ENCODE peak calls at places on chromosomes 13 and 19, in four cellular contexts. K is GM06990, R is WTC11, M is Peyer's patch. I is an unnamed sample.

GRCh38 chr13:106997219-106997618 is 429.3 kb upstream of the ARGLU1 start:
- DNase-seq in R (no peak), K (no peak), M (no peak), I (no peak)

GRCh38 chr19:44625531-44626066 is 12.2 kb downstream of the IGSF23 start:
- DNase-seq in R (no peak), K (no peak), M (no peak), I (no peak)

GRCh38 chr19:1819976-1820255 is 7.8 kb upstream of the ATP8B3 start:
- DNase-seq in R (no peak), M (no peak), K (peak), I (no peak)

GRCh38 chr19:16454519-16454918 is 17.3 kb downstream of the EPS15L1 start:
- DNase-seq in M (no peak), R (no peak), K (no peak), I (no peak)

GRCh38 chr19:48168689-48169088 is 1.5 kb downstream of the LIG1 start:
- DNase-seq in M (no peak), R (no peak), K (no peak), I (no peak)

GRCh38 chr19:30593975-30594925 is 222.1 kb downstream of the ZNF536 start:
- DNase-seq in R (no peak), K (no peak), M (no peak), I (no peak)

GRCh38 chr13:99395436-99395835 is 88.2 kb upstream of the GPR183 start:
- DNase-seq in K (no peak), M (no peak), R (no peak), I (no peak)

GRCh38 chr19:16778796-16779411 is 50.3 kb upstream of the SIN3B start:
- DNase-seq in R (peak), M (no peak), K (no peak), I (peak)

GRCh38 chr19:46378268-46378667 is 31.4 kb downstream of the PPP5C start:
- DNase-seq in K (no peak), M (no peak), R (no peak), I (no peak)

GRCh38 chr19:57888494-57889231 is at the start of gene ZNF814:
- DNase-seq in M (peak), R (peak), K (peak), I (peak)

GRCh38 chr19:2080336-2080988 is 15.7 kb downstream of the MOB3A start:
- DNase-seq in M (no peak), K (no peak), R (no peak), I (no peak)

GRCh38 chr19:35879770-35880317 is 11.5 kb downstream of the APLP1 start:
- DNase-seq in M (peak), K (peak), R (peak), I (peak)

GRCh38 chr13:40146586-40147240 is 491.3 kb downstream of the COG6 start:
- DNase-seq in R (no peak), M (no peak), K (no peak), I (no peak)

GRCh38 chr13:77979721-77980377 is 61.2 kb upstream of the EDNRB start:
- DNase-seq in K (no peak), R (no peak), M (no peak), I (no peak)

GRCh38 chr13:49071341-49071937 is 95.7 kb downstream of the FNDC3A start:
- DNase-seq in M (no peak), K (no peak), R (no peak), I (no peak)

GRCh38 chr13:97174638-97175037 is 47.5 kb upstream of the MBNL2 start:
- DNase-seq in M (no peak), K (no peak), R (no peak), I (no peak)

GRCh38 chr19:53596056-53596455 is 35.7 kb upstream of the DPRX start:
- DNase-seq in M (no peak), K (no peak), R (peak), I (no peak)

GRCh38 chr19:1752757-1753728 is at the start of gene ONECUT3:
- DNase-seq in R (no peak), M (no peak), K (no peak), I (no peak)

GRCh38 chr13:36858285-36858684 is 39.3 kb downstream of the RFXAP start:
- DNase-seq in M (no peak), K (no peak), R (no peak), I (peak)
- TF ChIP-seq CTCF in M (peak), K (peak), R (peak), I (peak)

GRCh38 chr13:26719356-26719945 is 41.1 kb downstream of the GPR12 start:
- DNase-seq in R (no peak), K (no peak), M (no peak), I (no peak)
- TF ChIP-seq CTCF in R (no peak), K (no peak), M (no peak), I (no peak)

GRCh38 chr13:79722885-79723445 is 242.0 kb downstream of the NDFIP2 start:
- DNase-seq in M (no peak), K (no peak), R (no peak), I (no peak)
- TF ChIP-seq CTCF in M (no peak), K (no peak), R (no peak), I (no peak)

GRCh38 chr19:33194527-33194883 is 375 bp downstream of the LRP3 start:
- DNase-seq in K (no peak), R (peak), M (no peak), I (no peak)

GRCh38 chr19:33193269-33193863 is 764 bp upstream of the LRP3 start:
- DNase-seq in M (peak), R (no peak), K (no peak), I (no peak)

GRCh38 chr19:33191501-33191900 is 2.6 kb upstream of the LRP3 start:
- DNase-seq in M (peak), R (no peak), K (no peak), I (peak)

GRCh38 chr19:33193864-33194362 is at the start of gene LRP3:
- DNase-seq in M (peak), K (no peak), R (peak), I (no peak)

DNA sequence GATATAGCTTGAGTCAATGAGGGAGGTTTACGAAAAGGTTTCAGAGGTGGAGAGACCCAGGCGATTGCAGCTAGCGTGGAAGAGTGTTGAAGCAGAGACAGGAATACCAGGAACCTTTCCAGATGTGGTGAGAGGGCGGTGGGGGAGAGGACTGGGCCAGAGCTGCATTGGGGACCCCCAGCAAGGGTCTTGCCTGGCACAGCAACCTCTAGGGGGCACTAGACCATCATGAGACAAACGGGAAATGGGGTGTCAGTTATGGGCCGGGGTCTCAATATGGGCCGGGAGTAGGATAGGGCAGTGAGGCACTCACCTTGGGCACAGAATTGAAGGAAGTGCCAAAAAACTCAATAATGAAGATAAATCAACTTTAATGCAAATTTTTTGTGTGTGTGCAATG is 2.1 kb upstream of the LRP3 start:
- DNase-seq in R (peak), M (peak), K (no peak), I (peak)
- TF ChIP-seq CTCF in R (no peak), M (no peak), K (peak), I (no peak)

GRCh38 chr13:27425918-27426630 is 1.7 kb downstream of the GTF3A start:
- DNase-seq in K (peak), R (peak), M (peak), I (peak)
- TF ChIP-seq CTCF in K (peak), R (no peak), M (peak), I (peak)

GRCh38 chr13:46614582-46614981 is 61.6 kb downstream of the LRCH1 start:
- DNase-seq in K (no peak), M (no peak), R (no peak), I (no peak)
- TF ChIP-seq CTCF in K (no peak), M (no peak), R (no peak), I (no peak)

DNA sequence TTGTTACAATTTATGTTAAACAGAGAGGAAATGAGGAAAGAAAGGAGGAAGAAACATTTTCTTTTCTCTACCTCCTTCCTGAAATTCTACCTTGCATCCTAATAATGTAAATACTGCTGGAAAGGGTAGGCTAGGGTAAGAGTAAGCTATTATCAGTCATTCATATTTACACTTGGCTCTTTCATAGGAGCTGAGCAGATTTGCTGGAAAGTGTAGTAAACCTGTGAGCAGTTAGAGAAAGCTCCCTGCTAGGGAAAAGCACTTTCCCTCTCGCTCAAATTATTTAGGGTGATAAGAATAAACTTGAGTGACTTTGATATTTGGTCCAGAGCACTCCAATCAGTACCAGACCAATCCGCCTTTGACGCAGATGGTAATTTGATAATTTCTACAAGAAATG is 68.8 kb upstream of the KL start:
- DNase-seq in R (no peak), M (no peak), K (no peak), I (no peak)
- TF ChIP-seq CTCF in R (no peak), M (no peak), K (no peak), I (no peak)

DNA sequence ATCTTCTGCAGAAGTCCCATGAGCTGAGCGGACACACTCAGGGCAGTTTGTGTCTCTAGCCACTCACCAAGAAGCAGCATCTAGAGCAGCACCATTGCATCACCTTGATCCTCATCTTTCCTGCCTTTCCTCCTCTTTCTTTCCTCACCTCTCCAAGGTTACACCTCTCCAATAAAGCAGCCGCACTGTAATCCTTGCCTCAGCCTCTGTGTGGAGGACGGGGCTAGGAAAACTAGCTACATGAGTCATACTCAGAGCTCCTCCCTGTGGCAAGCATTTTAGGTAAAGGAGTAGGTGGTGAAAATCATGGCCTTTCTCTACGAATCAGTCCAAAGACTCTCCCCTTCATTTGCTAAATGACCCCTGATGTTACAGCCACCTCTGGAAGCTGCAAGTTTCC is 108.8 kb downstream of the DNAJC15 start:
- DNase-seq in M (no peak), R (peak), K (no peak), I (peak)
- TF ChIP-seq CTCF in M (peak), R (no peak), K (peak), I (peak)

I was measured in GM13976.